ENCODE peak calls at places on chromosomes 1 and 21, in five cellular contexts. One of them, this sample, is unnamed.

GRCh38 chr21:44836666-44837471 is 19.0 kb upstream of the SUMO3 start:
- DNase-seq in RPMI8226: peak; percentile 78
- DNase-seq in HEK293T: no peak
- DNase-seq in Ammon's horn: peak; percentile 42
- DNase-seq in stimulated activated CD8-positive, alpha-beta memory T cell treated with anti-CD3 and anti-CD28 coated beads, Interleukin-15, amount 100 ng/mL, for 24 hours: no peak
- DNase-seq in this sample: no peak

GRCh38 chr1:26203642-26204318 is 13.4 kb downstream of the CATSPER4 start:
- DNase-seq in stimulated activated CD8-positive, alpha-beta memory T cell treated with anti-CD3 and anti-CD28 coated beads, Interleukin-15, amount 100 ng/mL, for 24 hours: no peak
- DNase-seq in HEK293T: no peak
- DNase-seq in Ammon's horn: no peak
- DNase-seq in RPMI8226: no peak
- DNase-seq in this sample: peak; percentile 11

GRCh38 chr1:116329524-116330341 is 43.3 kb upstream of the ATP1A1 start:
- DNase-seq in stimulated activated CD8-positive, alpha-beta memory T cell treated with anti-CD3 and anti-CD28 coated beads, Interleukin-15, amount 100 ng/mL, for 24 hours: no peak
- DNase-seq in RPMI8226: peak; percentile 16
- DNase-seq in HEK293T: no peak
- DNase-seq in Ammon's horn: peak; percentile 74
- DNase-seq in this sample: peak; percentile 63

GRCh38 chr1:107804134-107804533 is 160.8 kb downstream of the VAV3 start:
- DNase-seq in stimulated activated CD8-positive, alpha-beta memory T cell treated with anti-CD3 and anti-CD28 coated beads, Interleukin-15, amount 100 ng/mL, for 24 hours: no peak
- DNase-seq in RPMI8226: peak; percentile 4
- DNase-seq in HEK293T: no peak
- DNase-seq in Ammon's horn: no peak
- DNase-seq in this sample: peak; percentile 64

GRCh38 chr1:2439369-2439768 is 27.0 kb upstream of the PEX10 start:
- DNase-seq in HEK293T: no peak
- DNase-seq in RPMI8226: peak; percentile 46
- DNase-seq in stimulated activated CD8-positive, alpha-beta memory T cell treated with anti-CD3 and anti-CD28 coated beads, Interleukin-15, amount 100 ng/mL, for 24 hours: no peak
- DNase-seq in Ammon's horn: no peak
- DNase-seq in this sample: no peak

GRCh38 chr1:15283500-15283899 is 36.5 kb downstream of the FHAD1 start:
- DNase-seq in HEK293T: peak; percentile 33
- DNase-seq in stimulated activated CD8-positive, alpha-beta memory T cell treated with anti-CD3 and anti-CD28 coated beads, Interleukin-15, amount 100 ng/mL, for 24 hours: no peak
- DNase-seq in Ammon's horn: no peak
- DNase-seq in RPMI8226: no peak
- DNase-seq in this sample: no peak

GRCh38 chr1:48667782-48668181 is 108.9 kb downstream of the BEND5 start:
- DNase-seq in Ammon's horn: no peak
- DNase-seq in stimulated activated CD8-positive, alpha-beta memory T cell treated with anti-CD3 and anti-CD28 coated beads, Interleukin-15, amount 100 ng/mL, for 24 hours: no peak
- DNase-seq in HEK293T: no peak
- DNase-seq in RPMI8226: no peak
- DNase-seq in this sample: no peak

GRCh38 chr1:240906477-240906876 is 294.5 kb upstream of the GREM2 start:
- DNase-seq in stimulated activated CD8-positive, alpha-beta memory T cell treated with anti-CD3 and anti-CD28 coated beads, Interleukin-15, amount 100 ng/mL, for 24 hours: no peak
- DNase-seq in Ammon's horn: no peak
- DNase-seq in RPMI8226: peak; percentile 91
- DNase-seq in HEK293T: no peak
- DNase-seq in this sample: peak; percentile 39

GRCh38 chr21:45865106-45865835 is 116.3 kb upstream of the COL6A1 start:
- DNase-seq in stimulated activated CD8-positive, alpha-beta memory T cell treated with anti-CD3 and anti-CD28 coated beads, Interleukin-15, amount 100 ng/mL, for 24 hours: no peak
- DNase-seq in Ammon's horn: no peak
- DNase-seq in HEK293T: no peak
- DNase-seq in RPMI8226: no peak
- DNase-seq in this sample: no peak

GRCh38 chr1:234093107-234093506 is 188.6 kb downstream of the SLC35F3 start:
- DNase-seq in RPMI8226: no peak
- DNase-seq in HEK293T: no peak
- DNase-seq in Ammon's horn: no peak
- DNase-seq in stimulated activated CD8-positive, alpha-beta memory T cell treated with anti-CD3 and anti-CD28 coated beads, Interleukin-15, amount 100 ng/mL, for 24 hours: no peak
- DNase-seq in this sample: no peak

GRCh38 chr1:184664661-184665060 is 90.0 kb downstream of the EDEM3 start:
- DNase-seq in HEK293T: no peak
- DNase-seq in RPMI8226: no peak
- DNase-seq in Ammon's horn: no peak
- DNase-seq in stimulated activated CD8-positive, alpha-beta memory T cell treated with anti-CD3 and anti-CD28 coated beads, Interleukin-15, amount 100 ng/mL, for 24 hours: no peak
- DNase-seq in this sample: no peak

GRCh38 chr21:39030127-39030884 is 152.9 kb downstream of the PSMG1 start:
- DNase-seq in Ammon's horn: no peak
- DNase-seq in RPMI8226: no peak
- DNase-seq in HEK293T: no peak
- DNase-seq in stimulated activated CD8-positive, alpha-beta memory T cell treated with anti-CD3 and anti-CD28 coated beads, Interleukin-15, amount 100 ng/mL, for 24 hours: no peak
- DNase-seq in this sample: no peak

GRCh38 chr21:43367296-43367695 is 59.6 kb downstream of the SIK1 start:
- DNase-seq in HEK293T: no peak
- DNase-seq in Ammon's horn: no peak
- DNase-seq in stimulated activated CD8-positive, alpha-beta memory T cell treated with anti-CD3 and anti-CD28 coated beads, Interleukin-15, amount 100 ng/mL, for 24 hours: no peak
- DNase-seq in RPMI8226: peak; percentile 84
- DNase-seq in this sample: no peak

GRCh38 chr1:38860464-38860816 is 868 bp upstream of the RRAGC start:
- DNase-seq in RPMI8226: no peak
- DNase-seq in HEK293T: no peak
- DNase-seq in stimulated activated CD8-positive, alpha-beta memory T cell treated with anti-CD3 and anti-CD28 coated beads, Interleukin-15, amount 100 ng/mL, for 24 hours: no peak
- DNase-seq in Ammon's horn: no peak
- DNase-seq in this sample: no peak

GRCh38 chr1:117017648-117018047 is 16.1 kb downstream of the CD101 start:
- DNase-seq in stimulated activated CD8-positive, alpha-beta memory T cell treated with anti-CD3 and anti-CD28 coated beads, Interleukin-15, amount 100 ng/mL, for 24 hours: no peak
- DNase-seq in Ammon's horn: peak; percentile 36
- DNase-seq in RPMI8226: no peak
- DNase-seq in HEK293T: no peak
- DNase-seq in this sample: no peak

GRCh38 chr21:15682182-15682895 is 47.4 kb upstream of the USP25 start:
- DNase-seq in Ammon's horn: peak; percentile 34
- DNase-seq in stimulated activated CD8-positive, alpha-beta memory T cell treated with anti-CD3 and anti-CD28 coated beads, Interleukin-15, amount 100 ng/mL, for 24 hours: no peak
- DNase-seq in HEK293T: no peak
- DNase-seq in RPMI8226: no peak
- DNase-seq in this sample: no peak

GRCh38 chr1:7004181-7004580 is 218.9 kb downstream of the CAMTA1 start:
- DNase-seq in stimulated activated CD8-positive, alpha-beta memory T cell treated with anti-CD3 and anti-CD28 coated beads, Interleukin-15, amount 100 ng/mL, for 24 hours: no peak
- DNase-seq in HEK293T: no peak
- DNase-seq in RPMI8226: no peak
- DNase-seq in Ammon's horn: no peak
- DNase-seq in this sample: no peak

GRCh38 chr1:243917177-243917862 is 67.3 kb upstream of the AKT3 start:
- DNase-seq in Ammon's horn: peak; percentile 71
- DNase-seq in stimulated activated CD8-positive, alpha-beta memory T cell treated with anti-CD3 and anti-CD28 coated beads, Interleukin-15, amount 100 ng/mL, for 24 hours: no peak
- DNase-seq in RPMI8226: no peak
- DNase-seq in HEK293T: peak; percentile 63
- DNase-seq in this sample: no peak

GRCh38 chr21:41269535-41269934 is 47.1 kb upstream of the FAM3B start:
- DNase-seq in RPMI8226: no peak
- DNase-seq in stimulated activated CD8-positive, alpha-beta memory T cell treated with anti-CD3 and anti-CD28 coated beads, Interleukin-15, amount 100 ng/mL, for 24 hours: no peak
- DNase-seq in HEK293T: no peak
- DNase-seq in Ammon's horn: no peak
- DNase-seq in this sample: no peak

GRCh38 chr1:98059616-98060015 is 138.8 kb upstream of the DPYD start:
- DNase-seq in Ammon's horn: no peak
- DNase-seq in HEK293T: no peak
- DNase-seq in RPMI8226: no peak
- DNase-seq in stimulated activated CD8-positive, alpha-beta memory T cell treated with anti-CD3 and anti-CD28 coated beads, Interleukin-15, amount 100 ng/mL, for 24 hours: no peak
- DNase-seq in this sample: no peak

GRCh38 chr1:157691285-157691920 is 9.2 kb downstream of the FCRL3 start:
- DNase-seq in RPMI8226: peak; percentile 62
- DNase-seq in HEK293T: peak; percentile 63
- DNase-seq in Ammon's horn: peak; percentile 72
- DNase-seq in stimulated activated CD8-positive, alpha-beta memory T cell treated with anti-CD3 and anti-CD28 coated beads, Interleukin-15, amount 100 ng/mL, for 24 hours: no peak
- DNase-seq in this sample: peak; percentile 67

GRCh38 chr1:205301220-205301821 is 20.2 kb downstream of the NUAK2 start:
- DNase-seq in HEK293T: peak; percentile 60
- DNase-seq in RPMI8226: peak; percentile 95
- DNase-seq in Ammon's horn: no peak
- DNase-seq in stimulated activated CD8-positive, alpha-beta memory T cell treated with anti-CD3 and anti-CD28 coated beads, Interleukin-15, amount 100 ng/mL, for 24 hours: no peak
- DNase-seq in this sample: peak; percentile 92

GRCh38 chr1:167628754-167629515 is 1.1 kb upstream of the RCSD1 start:
- DNase-seq in HEK293T: no peak
- DNase-seq in RPMI8226: peak; percentile 32
- DNase-seq in stimulated activated CD8-positive, alpha-beta memory T cell treated with anti-CD3 and anti-CD28 coated beads, Interleukin-15, amount 100 ng/mL, for 24 hours: no peak
- DNase-seq in Ammon's horn: no peak
- DNase-seq in this sample: peak; percentile 46

GRCh38 chr21:41848971-41849580 is 30.1 kb downstream of the PRDM15 start:
- DNase-seq in stimulated activated CD8-positive, alpha-beta memory T cell treated with anti-CD3 and anti-CD28 coated beads, Interleukin-15, amount 100 ng/mL, for 24 hours: no peak
- DNase-seq in Ammon's horn: no peak
- DNase-seq in RPMI8226: no peak
- DNase-seq in HEK293T: no peak
- DNase-seq in this sample: no peak

GRCh38 chr21:37008705-37009104 is 2.2 kb downstream of the RIPPLY3 start:
- DNase-seq in Ammon's horn: no peak
- DNase-seq in RPMI8226: no peak
- DNase-seq in HEK293T: no peak
- DNase-seq in stimulated activated CD8-positive, alpha-beta memory T cell treated with anti-CD3 and anti-CD28 coated beads, Interleukin-15, amount 100 ng/mL, for 24 hours: no peak
- DNase-seq in this sample: no peak

GRCh38 chr1:191350938-191351337 is 807.3 kb upstream of the RGS18 start:
- DNase-seq in RPMI8226: no peak
- DNase-seq in stimulated activated CD8-positive, alpha-beta memory T cell treated with anti-CD3 and anti-CD28 coated beads, Interleukin-15, amount 100 ng/mL, for 24 hours: no peak
- DNase-seq in Ammon's horn: no peak
- DNase-seq in HEK293T: no peak
- DNase-seq in this sample: no peak

GRCh38 chr1:228222548-228222947 is 14.7 kb downstream of the OBSCN start:
- DNase-seq in RPMI8226: peak; percentile 79
- DNase-seq in stimulated activated CD8-positive, alpha-beta memory T cell treated with anti-CD3 and anti-CD28 coated beads, Interleukin-15, amount 100 ng/mL, for 24 hours: no peak
- DNase-seq in Ammon's horn: no peak
- DNase-seq in HEK293T: no peak
- DNase-seq in this sample: no peak

GRCh38 chr1:203059485-203059884 is 26.3 kb downstream of the MYOG start:
- DNase-seq in stimulated activated CD8-positive, alpha-beta memory T cell treated with anti-CD3 and anti-CD28 coated beads, Interleukin-15, amount 100 ng/mL, for 24 hours: no peak
- DNase-seq in RPMI8226: no peak
- DNase-seq in HEK293T: no peak
- DNase-seq in Ammon's horn: no peak
- DNase-seq in this sample: no peak

GRCh38 chr1:89605692-89606091 is 27.2 kb upstream of the LRRC8C start:
- DNase-seq in RPMI8226: no peak
- DNase-seq in HEK293T: no peak
- DNase-seq in Ammon's horn: no peak
- DNase-seq in stimulated activated CD8-positive, alpha-beta memory T cell treated with anti-CD3 and anti-CD28 coated beads, Interleukin-15, amount 100 ng/mL, for 24 hours: no peak
- DNase-seq in this sample: no peak

GRCh38 chr1:156346636-156347035 is 8.3 kb downstream of the TSACC start:
- DNase-seq in RPMI8226: no peak
- DNase-seq in stimulated activated CD8-positive, alpha-beta memory T cell treated with anti-CD3 and anti-CD28 coated beads, Interleukin-15, amount 100 ng/mL, for 24 hours: no peak
- DNase-seq in HEK293T: no peak
- DNase-seq in Ammon's horn: no peak
- DNase-seq in this sample: no peak